ENCODE peak calls at places on chromosomes 7 and 10, in five cellular contexts. U is activated naive CD4-positive, alpha-beta T cell treated with anti-CD3 and anti-CD28 coated beads for 36 hours; Y is endothelial cell; R is activated naive CD8-positive, alpha-beta T cell treated with anti-CD3 and anti-CD28 coated beads, Interleukin-2, amount 50 U/mL, for 24 hours; I is stimulated activated CD8-positive, alpha-beta memory T cell treated with anti-CD3 and anti-CD28 coated beads, Interleukin-12 subunit alpha, Interleukin-12 subunit beta, amount 100 ng/mL, for 4 hours. D is an unnamed sample.

GRCh38 chr10:11776080-11776479 is 33.9 kb downstream of the ECHDC3 start:
- DNase-seq in U (no peak), Y (no peak), R (no peak), I (no peak), D (no peak)

GRCh38 chr10:125014984-125015944 is 73.3 kb downstream of the ZRANB1 start:
- DNase-seq in U (no peak), Y (no peak), R (no peak), I (peak), D (no peak)

GRCh38 chr10:2978111-2978510 is 89.2 kb upstream of the PFKP start:
- DNase-seq in U (no peak), Y (peak), R (no peak), I (no peak), D (no peak)

GRCh38 chr7:54944179-54944578 is 74.6 kb upstream of the EGFR start:
- DNase-seq in U (no peak), Y (no peak), R (no peak), I (no peak), D (no peak)

GRCh38 chr7:151063212-151063561 is 3.8 kb downstream of the SLC4A2 start:
- DNase-seq in U (no peak), Y (no peak), R (no peak), I (no peak), D (no peak)

GRCh38 chr10:61404771-61405170 is 48.4 kb downstream of the TMEM26 start:
- DNase-seq in U (no peak), Y (no peak), R (no peak), I (no peak), D (no peak)

GRCh38 chr10:125060486-125060850 is 99.9 kb downstream of the CTBP2 start:
- DNase-seq in U (no peak), Y (no peak), R (no peak), I (no peak), D (no peak)

GRCh38 chr7:106812027-106812643 is 52.9 kb upstream of the PIK3CG start:
- DNase-seq in U (no peak), Y (no peak), R (no peak), I (no peak), D (no peak)

GRCh38 chr7:66043681-66044497 is 31.7 kb upstream of the ASL start:
- DNase-seq in U (peak), Y (peak), R (peak), I (no peak), D (peak)

GRCh38 chr7:50664937-50665336 is 99.7 kb upstream of the DDC start:
- DNase-seq in U (no peak), Y (no peak), R (no peak), I (no peak), D (no peak)